ENCODE peak calls at places on chromosomes 13 and 19, in six cellular contexts. V, T, O, X, Z and P are unnamed samples. For H3K27me3, the result is how much of the 10 kb centered on the place peaks cover.

GRCh38 chr19:5057860-5058259 is 88.9 kb downstream of the KDM4B start:
- DNase-seq in V (no peak), T (no peak), O (no peak), X (peak), Z (no peak), P (no peak)

GRCh38 chr13:50467156-50467814 is 376.2 kb downstream of the DLEU7 start:
- DNase-seq in V (no peak), T (no peak), O (no peak), X (peak), Z (no peak), P (no peak)

GRCh38 chr13:99425485-99426341 is 75.6 kb upstream of the TM9SF2 start:
- DNase-seq in V (no peak), T (peak), O (no peak), X (peak), Z (no peak), P (no peak)

GRCh38 chr19:16825312-16826168 is 3.7 kb upstream of the SIN3B start:
- DNase-seq in V (no peak), T (no peak), O (peak), X (no peak), Z (peak), P (peak)

GRCh38 chr19:39362682-39363657 is 20.7 kb downstream of the SAMD4B start:
- DNase-seq in V (no peak), T (no peak), O (no peak), X (no peak), Z (no peak), P (no peak)

GRCh38 chr13:104854007-104854406 is 1681.5 kb downstream of the EFNB2 start:
- DNase-seq in V (no peak), T (no peak), O (no peak), X (no peak), Z (no peak), P (no peak)

GRCh38 chr13:30851697-30852096 is 54.4 kb upstream of the MEDAG start:
- DNase-seq in V (no peak), T (no peak), O (no peak), X (no peak), Z (no peak), P (no peak)

GRCh38 chr13:40190656-40191100 is 475.8 kb downstream of the FOXO1 start:
- DNase-seq in V (no peak), T (peak), O (peak), X (peak), Z (peak), P (no peak)

GRCh38 chr13:97319088-97319487 is 97.0 kb downstream of the MBNL2 start:
- DNase-seq in V (no peak), T (no peak), O (peak), X (no peak), Z (peak), P (peak)

GRCh38 chr19:17835182-17836006 is 12.4 kb downstream of the JAK3 start:
- DNase-seq in V (no peak), T (no peak), O (no peak), X (no peak), Z (no peak), P (no peak)

GRCh38 chr13:102190930-102191329 is 210.9 kb downstream of the FGF14 start:
- DNase-seq in V (no peak), T (no peak), O (no peak), X (no peak), Z (no peak), P (no peak)

GRCh38 chr13:22110368-22110767 is 439.5 kb downstream of the FGF9 start:
- DNase-seq in V (no peak), T (no peak), O (no peak), X (no peak), Z (no peak), P (peak)

GRCh38 chr19:32677657-32678056 is 2.0 kb downstream of the RGS9BP start:
- DNase-seq in V (no peak), T (no peak), O (no peak), X (peak), Z (no peak), P (peak)

GRCh38 chr13:101751488-101751887 is 299.0 kb downstream of the ITGBL1 start:
- DNase-seq in V (no peak), T (no peak), O (no peak), X (peak), Z (no peak), P (no peak)

GRCh38 chr13:93268327-93269028 is 41.9 kb downstream of the GPC6 start:
- DNase-seq in V (no peak), T (no peak), O (no peak), X (no peak), Z (no peak), P (no peak)

GRCh38 chr13:99610702-99611289 is 109.5 kb downstream of the TM9SF2 start:
- DNase-seq in V (no peak), T (no peak), O (no peak), X (no peak), Z (no peak), P (no peak)

GRCh38 chr19:29517412-29517811 is 8.4 kb upstream of the VSTM2B start:
- DNase-seq in V (peak), T (no peak), O (peak), X (no peak), Z (no peak), P (peak)

GRCh38 chr13:96772426-96772825 is 221.8 kb downstream of the OXGR1 start:
- DNase-seq in V (no peak), T (no peak), O (no peak), X (no peak), Z (no peak), P (no peak)

GRCh38 chr19:15331419-15332310 is 674 bp downstream of the BRD4 start:
- DNase-seq in V (peak), T (peak), O (peak), X (peak), Z (peak), P (peak)

DNA sequence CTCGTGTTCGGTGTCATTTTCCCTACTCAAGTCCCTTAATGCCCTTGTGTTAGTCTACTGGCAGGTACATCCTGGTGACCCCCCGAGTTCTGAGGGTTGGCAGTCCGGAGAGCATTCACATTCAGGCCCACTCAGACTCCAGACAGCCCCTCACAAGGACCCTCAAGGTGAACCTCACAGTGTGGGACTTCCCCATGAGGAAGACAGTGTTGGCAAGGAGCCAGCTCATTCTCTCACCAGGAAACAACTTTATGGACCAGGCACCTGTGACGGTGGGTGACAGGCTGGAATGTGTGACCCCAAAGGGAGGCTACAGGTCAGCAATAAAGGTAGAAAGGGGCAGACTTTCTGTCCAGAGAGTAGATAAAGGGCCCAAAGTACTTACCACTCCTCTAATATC is 24.5 kb downstream of the RDH8 start:
- DNase-seq in V (no peak), T (no peak), O (no peak), X (no peak), Z (no peak), P (no peak)
- H3K27me3 ChIP-seq in V (under half), T (under half), O (under half), X (under half), Z (under half), P (under half)

DNA sequence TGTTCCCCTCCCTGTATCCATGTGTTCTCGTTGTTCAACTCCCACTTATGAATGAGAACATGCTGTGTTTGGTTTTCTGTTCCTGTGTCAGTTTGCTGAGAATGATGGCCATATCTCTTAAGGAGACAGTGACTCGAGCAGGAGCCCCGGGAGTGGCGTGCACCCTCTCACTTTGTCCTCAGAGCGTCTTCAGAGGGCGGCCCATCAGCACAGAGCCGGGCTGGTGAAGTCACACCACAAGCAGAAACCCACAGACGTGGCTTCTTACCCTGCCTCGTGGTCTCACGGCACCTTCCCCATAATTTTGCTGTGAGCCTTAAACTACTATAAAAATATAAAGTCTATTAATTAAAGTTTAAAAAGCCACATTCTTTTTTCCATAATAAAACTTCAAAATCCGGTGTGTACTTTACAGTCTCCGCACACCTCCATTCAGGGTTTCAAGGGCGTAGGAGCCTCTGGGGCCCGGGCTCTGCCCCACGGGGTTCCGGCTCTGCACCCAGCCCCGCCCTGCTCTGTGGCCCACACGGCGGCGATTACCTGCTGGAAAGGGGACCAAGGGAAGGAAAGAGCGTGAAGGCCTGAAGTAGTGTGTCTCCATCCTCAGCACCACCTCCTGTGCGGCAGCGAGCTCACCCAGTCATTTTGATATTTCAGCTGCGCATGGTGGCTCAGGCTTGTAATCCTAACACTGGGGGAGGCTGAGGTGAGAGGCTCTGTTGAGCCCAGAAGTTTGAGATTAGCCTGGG is 101.3 kb upstream of the SOX1 start:
- DNase-seq in V (no peak), T (no peak), O (no peak), X (no peak), Z (no peak), P (no peak)
- H3K27me3 ChIP-seq in V (under half), T (under half), O (under half), X (under half), Z (under half), P (under half)

GRCh38 chr19:55460670-55461258 is 678 bp downstream of the ISOC2 start:
- DNase-seq in V (peak), T (no peak), O (peak), X (peak), Z (peak), P (peak)

GRCh38 chr19:55461259-55461973 is at the start of gene ISOC2:
- DNase-seq in V (peak), T (peak), O (peak), X (peak), Z (peak), P (peak)

GRCh38 chr19:55459551-55459949 is 1.9 kb downstream of the ISOC2 start:
- DNase-seq in V (no peak), T (no peak), O (no peak), X (no peak), Z (no peak), P (no peak)

GRCh38 chr19:55461974-55462628 is 659 bp upstream of the ISOC2 start:
- DNase-seq in V (no peak), T (no peak), O (no peak), X (no peak), Z (no peak), P (no peak)

DNA sequence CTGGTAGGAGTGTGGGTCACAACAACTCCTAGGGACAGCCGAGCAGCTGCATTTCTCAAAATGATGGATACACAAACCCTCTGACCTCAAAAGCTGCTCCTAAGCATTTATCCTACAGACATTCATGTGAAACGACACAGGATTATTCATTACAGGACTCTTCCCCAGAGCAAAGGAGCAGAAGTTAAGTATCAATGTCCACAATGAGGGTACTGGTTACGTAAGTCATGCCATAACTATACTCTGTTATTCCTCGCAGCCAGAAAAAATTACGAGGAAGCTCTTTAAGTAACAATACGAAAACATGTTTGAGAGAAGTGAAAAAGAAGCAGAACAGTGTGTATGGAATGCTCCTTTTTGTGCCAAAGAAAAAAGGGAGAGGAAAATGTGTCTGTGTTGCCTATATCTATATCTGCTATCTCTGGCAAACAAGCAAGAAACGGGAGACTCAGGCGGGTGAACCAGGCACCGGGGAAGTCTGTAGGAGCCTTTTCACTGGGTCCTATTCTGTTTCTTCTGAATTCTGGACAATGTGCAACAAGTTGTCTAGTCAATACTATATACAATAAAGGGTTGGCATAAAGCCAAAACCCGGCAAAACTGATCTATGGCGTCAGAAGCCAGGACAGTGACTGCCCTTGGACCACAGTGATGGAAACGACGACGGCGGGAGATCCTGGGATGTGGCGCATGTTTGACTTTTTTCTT is 1.3 kb downstream of the ISOC2 start:
- DNase-seq in V (no peak), T (no peak), O (no peak), X (no peak), Z (no peak), P (no peak)
- H3K27me3 ChIP-seq in V (under half), T (under half), O (under half), X (under half), Z (under half), P (under half)

GRCh38 chr19:3458595-3459284 is 21.6 kb downstream of the SMIM24 start:
- DNase-seq in V (no peak), T (no peak), O (peak), X (peak), Z (peak), P (no peak)

GRCh38 chr19:3459322-3459881 is 20.9 kb downstream of the SMIM24 start:
- DNase-seq in V (peak), T (no peak), O (peak), X (peak), Z (peak), P (peak)

GRCh38 chr19:3457531-3458228 is 22.6 kb downstream of the SMIM24 start:
- DNase-seq in V (no peak), T (no peak), O (no peak), X (no peak), Z (no peak), P (no peak)

GRCh38 chr19:3458229-3458555 is 22.1 kb downstream of the SMIM24 start:
- DNase-seq in V (no peak), T (no peak), O (no peak), X (peak), Z (no peak), P (no peak)

DNA sequence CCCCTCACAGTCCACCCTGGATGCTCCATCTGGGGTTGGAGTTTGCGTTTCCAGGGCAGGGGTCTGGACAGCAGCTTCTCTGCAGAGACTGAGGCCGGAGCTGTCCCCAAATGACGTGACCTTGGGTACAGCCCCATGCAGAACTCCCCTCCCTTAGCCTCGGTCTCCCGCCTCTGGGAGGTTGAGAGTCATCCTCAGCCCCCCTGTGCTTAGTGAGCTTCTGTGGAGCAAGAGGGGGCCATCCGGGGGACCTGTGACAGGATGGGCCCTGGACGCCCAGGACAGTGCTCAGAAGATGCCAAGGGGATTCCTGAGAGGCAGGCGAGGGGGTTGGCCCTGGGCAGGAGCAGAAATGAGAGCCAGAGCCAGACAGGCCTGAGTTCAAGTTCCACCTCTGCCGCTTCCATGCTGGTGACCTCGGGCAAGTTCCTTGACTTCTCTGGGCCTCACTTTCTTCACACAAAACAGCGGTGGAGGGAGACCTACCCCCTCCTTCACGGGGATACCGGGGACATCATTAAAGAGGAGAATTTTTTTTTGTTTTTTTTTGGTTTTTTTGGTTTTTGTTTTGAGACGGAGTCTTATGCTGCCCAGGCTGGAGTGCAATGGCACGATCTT is 20.3 kb downstream of the SMIM24 start:
- DNase-seq in V (no peak), T (no peak), O (no peak), X (no peak), Z (no peak), P (no peak)
- H3K27me3 ChIP-seq in V (under half), T (under half), O (under half), X (under half), Z (under half), P (under half)

GRCh38 chr13:24007979-24008620 is 110.8 kb upstream of the C1QTNF9B start:
- DNase-seq in V (no peak), T (no peak), O (no peak), X (no peak), Z (no peak), P (no peak)
- H3K27me3 ChIP-seq in V (under half), T (under half), O (under half), X (under half), Z (under half), P (under half)

GRCh38 chr19:1507192-1507660 is 5.6 kb downstream of the ADAMTSL5 start:
- DNase-seq in V (no peak), T (no peak), O (no peak), X (no peak), Z (no peak), P (no peak)

GRCh38 chr19:1505991-1506881 is 6.6 kb downstream of the ADAMTSL5 start:
- DNase-seq in V (no peak), T (no peak), O (no peak), X (no peak), Z (no peak), P (no peak)

GRCh38 chr19:1503925-1504430 is 8.8 kb downstream of the ADAMTSL5 start:
- DNase-seq in V (no peak), T (no peak), O (no peak), X (no peak), Z (no peak), P (no peak)

GRCh38 chr19:1503089-1503924 is 9.5 kb downstream of the ADAMTSL5 start:
- DNase-seq in V (peak), T (peak), O (no peak), X (peak), Z (peak), P (peak)

DNA sequence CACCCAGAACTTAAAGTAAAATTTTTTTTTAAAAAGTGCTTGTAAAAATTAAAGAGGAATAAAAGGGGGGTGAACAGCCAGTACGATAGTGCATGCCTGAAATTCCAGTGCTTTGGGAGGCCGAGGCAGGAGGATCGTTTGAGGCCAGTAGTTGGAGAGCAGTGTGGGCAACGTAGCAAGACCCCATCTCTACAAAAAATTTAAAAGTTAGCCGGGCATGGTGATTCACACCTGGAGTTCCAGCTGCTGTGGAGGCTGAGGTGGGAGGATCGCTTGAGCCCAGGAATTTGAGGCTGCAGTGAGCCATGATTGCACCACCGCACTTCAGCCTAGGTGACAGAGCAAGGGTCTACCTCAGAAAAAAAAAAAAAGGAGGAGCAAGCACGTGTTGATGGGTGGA is 7.8 kb downstream of the ADAMTSL5 start:
- DNase-seq in V (no peak), T (no peak), O (no peak), X (no peak), Z (no peak), P (no peak)
- H3K27me3 ChIP-seq in V (under half), T (under half), O (under half), X (under half), Z (under half), P (under half)

GRCh38 chr13:94585543-94586101 is 10.3 kb downstream of the TGDS start:
- DNase-seq in V (no peak), T (no peak), O (no peak), X (no peak), Z (no peak), P (no peak)
- H3K27me3 ChIP-seq in V (under half), T (under half), O (under half), X (under half), Z (under half), P (under half)

GRCh38 chr19:50772408-50773311 is 2.4 kb downstream of the GPR32 start:
- DNase-seq in V (no peak), T (no peak), O (no peak), X (no peak), Z (no peak), P (no peak)
- H3K27me3 ChIP-seq in V (under half), T (under half), O (under half), X (under half), Z (under half), P (under half)

GRCh38 chr19:46875657-46876056 is 14.9 kb downstream of the ARHGAP35 start:
- DNase-seq in V (no peak), T (no peak), O (no peak), X (no peak), Z (no peak), P (no peak)
- H3K27me3 ChIP-seq in V (under half), T (under half), O (under half), X (under half), Z (under half), P (under half)

GRCh38 chr19:1234670-1235380 is 3.0 kb downstream of the CBARP start:
- DNase-seq in V (no peak), T (no peak), O (no peak), X (no peak), Z (no peak), P (no peak)
- H3K27me3 ChIP-seq in V (under half), T (under half), O (under half), X (under half), Z (under half), P (under half)